ENCODE peak calls at places on chromosomes 5 and 9, in nine cellular contexts. One of them, this sample, is unnamed.

GRCh38 chr9:10255758-10256157 is 357.0 kb downstream of the PTPRD start:
- DNase-seq in right cardiac atrium: no peak
- DNase-seq in testis: no peak
- DNase-seq in IMR-90: no peak
- DNase-seq in breast epithelium: no peak
- DNase-seq in suprapubic skin: no peak
- DNase-seq in upper lobe of right lung: no peak
- DNase-seq in body of pancreas: no peak
- DNase-seq in left lung: no peak
- DNase-seq in this sample: no peak

GRCh38 chr9:84997472-84997871 is 327.9 kb downstream of the NTRK2 start:
- DNase-seq in testis: no peak
- DNase-seq in breast epithelium: no peak
- DNase-seq in body of pancreas: no peak
- DNase-seq in upper lobe of right lung: no peak
- DNase-seq in right cardiac atrium: no peak
- DNase-seq in suprapubic skin: no peak
- DNase-seq in IMR-90: no peak
- DNase-seq in left lung: no peak
- DNase-seq in this sample: no peak

GRCh38 chr9:75130621-75131020 is 42.3 kb downstream of the OSTF1 start:
- DNase-seq in left lung: no peak
- DNase-seq in testis: no peak
- DNase-seq in suprapubic skin: no peak
- DNase-seq in upper lobe of right lung: no peak
- DNase-seq in body of pancreas: no peak
- DNase-seq in right cardiac atrium: no peak
- DNase-seq in IMR-90: peak; percentile 66
- DNase-seq in breast epithelium: no peak
- DNase-seq in this sample: no peak

GRCh38 chr5:164422400-164422799 is 917.0 kb downstream of the MAT2B start:
- DNase-seq in testis: peak; percentile 17
- DNase-seq in body of pancreas: no peak
- DNase-seq in right cardiac atrium: no peak
- DNase-seq in upper lobe of right lung: no peak
- DNase-seq in left lung: no peak
- DNase-seq in IMR-90: peak; percentile 30
- DNase-seq in suprapubic skin: no peak
- DNase-seq in breast epithelium: no peak
- DNase-seq in this sample: no peak

GRCh38 chr9:98732091-98732490 is 23.4 kb upstream of the GABBR2 start:
- DNase-seq in left lung: no peak
- DNase-seq in testis: no peak
- DNase-seq in upper lobe of right lung: no peak
- DNase-seq in right cardiac atrium: no peak
- DNase-seq in IMR-90: no peak
- DNase-seq in body of pancreas: no peak
- DNase-seq in suprapubic skin: no peak
- DNase-seq in breast epithelium: no peak
- DNase-seq in this sample: no peak

GRCh38 chr5:74231697-74232096 is 408.8 kb downstream of the ENC1 start:
- DNase-seq in upper lobe of right lung: no peak
- DNase-seq in testis: no peak
- DNase-seq in right cardiac atrium: no peak
- DNase-seq in body of pancreas: no peak
- DNase-seq in left lung: no peak
- DNase-seq in suprapubic skin: no peak
- DNase-seq in IMR-90: no peak
- DNase-seq in breast epithelium: no peak
- DNase-seq in this sample: no peak

GRCh38 chr5:149729150-149729549 is 960 bp upstream of the PPARGC1B start:
- DNase-seq in upper lobe of right lung: no peak
- DNase-seq in left lung: no peak
- DNase-seq in right cardiac atrium: no peak
- DNase-seq in breast epithelium: no peak
- DNase-seq in suprapubic skin: no peak
- DNase-seq in IMR-90: no peak
- DNase-seq in testis: no peak
- DNase-seq in body of pancreas: no peak
- DNase-seq in this sample: no peak

GRCh38 chr5:97554992-97555981 is 372.2 kb upstream of the RIOK2 start:
- DNase-seq in body of pancreas: no peak
- DNase-seq in right cardiac atrium: no peak
- DNase-seq in IMR-90: peak; percentile 80
- DNase-seq in breast epithelium: no peak
- DNase-seq in testis: no peak
- DNase-seq in suprapubic skin: no peak
- DNase-seq in left lung: no peak
- DNase-seq in upper lobe of right lung: no peak
- DNase-seq in this sample: no peak

DNA sequence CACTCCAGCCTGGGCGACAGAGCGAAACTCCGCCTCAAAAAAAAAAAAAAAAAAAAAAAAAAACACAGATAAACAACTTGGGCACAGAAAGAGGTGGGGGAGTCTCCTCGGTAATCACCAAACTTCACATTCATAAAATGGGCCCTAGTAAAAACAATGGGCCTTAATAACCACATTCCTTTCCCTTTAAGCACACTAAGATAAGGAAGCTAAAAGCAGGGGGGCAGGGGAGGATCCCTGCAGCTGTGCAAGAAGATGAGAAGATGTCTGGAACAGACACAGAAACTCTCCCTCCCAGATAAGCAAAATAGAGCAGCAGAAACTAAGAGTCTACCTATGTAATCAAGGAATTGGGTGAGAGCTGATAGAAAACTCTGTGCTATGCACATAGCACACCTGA is 111.2 kb upstream of the FAM174A start:
- DNase-seq in suprapubic skin: no peak
- DNase-seq in IMR-90: peak; percentile 2
- DNase-seq in upper lobe of right lung: no peak
- DNase-seq in right cardiac atrium: no peak
- DNase-seq in left lung: no peak
- DNase-seq in testis: no peak
- DNase-seq in breast epithelium: no peak
- DNase-seq in body of pancreas: no peak
- DNase-seq in this sample: no peak
- H3K4me1 ChIP-seq in suprapubic skin: no peaks in the 10 kb centered on the region
- H3K4me1 ChIP-seq in IMR-90: no peaks in the 10 kb centered on the region
- H3K4me1 ChIP-seq in upper lobe of right lung: no peaks in the 10 kb centered on the region
- H3K4me1 ChIP-seq in right cardiac atrium: no peaks in the 10 kb centered on the region
- H3K4me1 ChIP-seq in left lung: no peaks in the 10 kb centered on the region
- H3K4me1 ChIP-seq in testis: no peaks in the 10 kb centered on the region
- H3K4me1 ChIP-seq in breast epithelium: no peaks in the 10 kb centered on the region
- H3K4me1 ChIP-seq in body of pancreas: no peaks in the 10 kb centered on the region
- H3K4me1 ChIP-seq in this sample: no peaks in the 10 kb centered on the region

GRCh38 chr5:107389130-107389553 is 281.6 kb downstream of the EFNA5 start:
- DNase-seq in suprapubic skin: no peak
- DNase-seq in right cardiac atrium: no peak
- DNase-seq in left lung: no peak
- DNase-seq in upper lobe of right lung: no peak
- DNase-seq in body of pancreas: no peak
- DNase-seq in testis: no peak
- DNase-seq in IMR-90: peak; percentile 54
- DNase-seq in breast epithelium: no peak
- DNase-seq in this sample: no peak
- H3K4me3 ChIP-seq in suprapubic skin: no peak overlapping the region
- H3K4me3 ChIP-seq in right cardiac atrium: no peak overlapping the region
- H3K4me3 ChIP-seq in left lung: no peak overlapping the region
- H3K4me3 ChIP-seq in upper lobe of right lung: no peak overlapping the region
- H3K4me3 ChIP-seq in body of pancreas: no peak overlapping the region
- H3K4me3 ChIP-seq in testis: no peak overlapping the region
- H3K4me3 ChIP-seq in IMR-90: no peak overlapping the region
- H3K4me3 ChIP-seq in breast epithelium: no peak overlapping the region
- H3K4me3 ChIP-seq in this sample: no peak overlapping the region

GRCh38 chr5:148335259-148335658 is at the start of gene SPINK9:
- DNase-seq in body of pancreas: no peak
- DNase-seq in right cardiac atrium: no peak
- DNase-seq in testis: no peak
- DNase-seq in upper lobe of right lung: no peak
- DNase-seq in left lung: no peak
- DNase-seq in suprapubic skin: no peak
- DNase-seq in IMR-90: no peak
- DNase-seq in breast epithelium: no peak
- DNase-seq in this sample: no peak
- H3K4me1 ChIP-seq in body of pancreas: no peaks in the 10 kb centered on the region
- H3K4me1 ChIP-seq in right cardiac atrium: no peaks in the 10 kb centered on the region
- H3K4me1 ChIP-seq in testis: no peaks in the 10 kb centered on the region
- H3K4me1 ChIP-seq in upper lobe of right lung: no peaks in the 10 kb centered on the region
- H3K4me1 ChIP-seq in left lung: no peaks in the 10 kb centered on the region
- H3K4me1 ChIP-seq in suprapubic skin: no peaks in the 10 kb centered on the region
- H3K4me1 ChIP-seq in IMR-90: no peaks in the 10 kb centered on the region
- H3K4me1 ChIP-seq in breast epithelium: no peaks in the 10 kb centered on the region
- H3K4me1 ChIP-seq in this sample: no peaks in the 10 kb centered on the region

GRCh38 chr5:124650960-124651662 is 95.3 kb downstream of the ZNF608 start:
- DNase-seq in testis: no peak
- DNase-seq in upper lobe of right lung: no peak
- DNase-seq in IMR-90: peak; percentile 84
- DNase-seq in suprapubic skin: no peak
- DNase-seq in left lung: no peak
- DNase-seq in right cardiac atrium: no peak
- DNase-seq in body of pancreas: no peak
- DNase-seq in breast epithelium: no peak
- DNase-seq in this sample: no peak
- H3K4me3 ChIP-seq in testis: peak overlapping the region; percentile 68
- H3K4me3 ChIP-seq in upper lobe of right lung: peak overlapping the region; percentile 55
- H3K4me3 ChIP-seq in IMR-90: peak overlapping the region; percentile 51
- H3K4me3 ChIP-seq in suprapubic skin: peak overlapping the region; percentile 57
- H3K4me3 ChIP-seq in left lung: peak overlapping the region; percentile 42
- H3K4me3 ChIP-seq in right cardiac atrium: peak overlapping the region; percentile 44
- H3K4me3 ChIP-seq in body of pancreas: peak overlapping the region; percentile 59
- H3K4me3 ChIP-seq in breast epithelium: peak overlapping the region; percentile 72
- H3K4me3 ChIP-seq in this sample: peak overlapping the region; percentile 65

GRCh38 chr5:142821733-142822487 is 51.7 kb downstream of the ARHGAP26 start:
- DNase-seq in left lung: no peak
- DNase-seq in suprapubic skin: no peak
- DNase-seq in testis: no peak
- DNase-seq in upper lobe of right lung: no peak
- DNase-seq in breast epithelium: no peak
- DNase-seq in IMR-90: peak; percentile 93
- DNase-seq in right cardiac atrium: no peak
- DNase-seq in body of pancreas: no peak
- DNase-seq in this sample: no peak

GRCh38 chr5:142819816-142820215 is 49.6 kb downstream of the ARHGAP26 start:
- DNase-seq in left lung: no peak
- DNase-seq in breast epithelium: no peak
- DNase-seq in right cardiac atrium: no peak
- DNase-seq in body of pancreas: no peak
- DNase-seq in IMR-90: peak; percentile 57
- DNase-seq in testis: no peak
- DNase-seq in upper lobe of right lung: no peak
- DNase-seq in suprapubic skin: no peak
- DNase-seq in this sample: no peak

GRCh38 chr5:142821027-142821732 is 51.0 kb downstream of the ARHGAP26 start:
- DNase-seq in right cardiac atrium: no peak
- DNase-seq in testis: no peak
- DNase-seq in IMR-90: no peak
- DNase-seq in upper lobe of right lung: no peak
- DNase-seq in breast epithelium: no peak
- DNase-seq in suprapubic skin: no peak
- DNase-seq in left lung: no peak
- DNase-seq in body of pancreas: no peak
- DNase-seq in this sample: no peak

GRCh38 chr5:142819292-142819691 is 49.1 kb downstream of the ARHGAP26 start:
- DNase-seq in left lung: no peak
- DNase-seq in body of pancreas: no peak
- DNase-seq in testis: no peak
- DNase-seq in right cardiac atrium: no peak
- DNase-seq in suprapubic skin: no peak
- DNase-seq in IMR-90: no peak
- DNase-seq in upper lobe of right lung: no peak
- DNase-seq in breast epithelium: no peak
- DNase-seq in this sample: no peak

GRCh38 chr5:142820447-142820846 is 50.3 kb downstream of the ARHGAP26 start:
- DNase-seq in upper lobe of right lung: no peak
- DNase-seq in testis: no peak
- DNase-seq in left lung: no peak
- DNase-seq in breast epithelium: no peak
- DNase-seq in suprapubic skin: no peak
- DNase-seq in right cardiac atrium: no peak
- DNase-seq in IMR-90: no peak
- DNase-seq in body of pancreas: no peak
- DNase-seq in this sample: no peak
- H3K4me1 ChIP-seq in upper lobe of right lung: peaks cover 39% of the 10 kb centered on the region
- H3K4me1 ChIP-seq in testis: peaks cover 47% of the 10 kb centered on the region
- H3K4me1 ChIP-seq in left lung: peaks cover 91% of the 10 kb centered on the region
- H3K4me1 ChIP-seq in breast epithelium: peaks cover 19% of the 10 kb centered on the region
- H3K4me1 ChIP-seq in suprapubic skin: peaks cover 71% of the 10 kb centered on the region
- H3K4me1 ChIP-seq in right cardiac atrium: peaks cover 40% of the 10 kb centered on the region
- H3K4me1 ChIP-seq in IMR-90: peaks cover 21% of the 10 kb centered on the region
- H3K4me1 ChIP-seq in body of pancreas: peaks cover 37% of the 10 kb centered on the region
- H3K4me1 ChIP-seq in this sample: peaks cover 50% of the 10 kb centered on the region

DNA sequence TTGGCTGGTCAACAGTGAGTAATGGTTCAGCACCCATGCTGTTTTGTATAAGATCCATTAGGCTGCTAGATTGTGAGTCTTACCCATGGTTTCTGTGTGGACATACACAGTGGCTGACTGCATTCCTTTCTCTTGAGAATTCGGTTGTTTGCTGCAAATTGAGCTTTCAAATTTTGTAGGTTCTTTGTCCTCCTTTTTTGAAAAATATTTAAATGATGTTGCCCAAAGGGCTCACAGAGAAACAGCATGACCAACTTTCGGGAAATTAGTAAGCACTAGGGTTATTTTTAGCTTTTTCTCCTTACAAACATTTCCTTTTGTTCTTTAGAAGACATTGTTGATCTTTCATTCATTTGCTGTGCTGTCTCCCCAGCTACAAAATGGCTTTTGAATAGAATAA is 79.3 kb downstream of the NLN start:
- DNase-seq in upper lobe of right lung: no peak
- DNase-seq in testis: no peak
- DNase-seq in IMR-90: peak; percentile 77
- DNase-seq in breast epithelium: no peak
- DNase-seq in left lung: no peak
- DNase-seq in right cardiac atrium: no peak
- DNase-seq in suprapubic skin: no peak
- DNase-seq in body of pancreas: no peak
- DNase-seq in this sample: no peak
- H3K4me3 ChIP-seq in upper lobe of right lung: no peak overlapping the region
- H3K4me3 ChIP-seq in testis: no peak overlapping the region
- H3K4me3 ChIP-seq in IMR-90: no peak overlapping the region
- H3K4me3 ChIP-seq in breast epithelium: no peak overlapping the region
- H3K4me3 ChIP-seq in left lung: no peak overlapping the region
- H3K4me3 ChIP-seq in right cardiac atrium: no peak overlapping the region
- H3K4me3 ChIP-seq in suprapubic skin: no peak overlapping the region
- H3K4me3 ChIP-seq in body of pancreas: no peak overlapping the region
- H3K4me3 ChIP-seq in this sample: no peak overlapping the region

GRCh38 chr9:130843049-130843908 is 8.2 kb downstream of the ABL1 start:
- DNase-seq in left lung: no peak
- DNase-seq in testis: no peak
- DNase-seq in IMR-90: no peak
- DNase-seq in suprapubic skin: no peak
- DNase-seq in body of pancreas: no peak
- DNase-seq in right cardiac atrium: no peak
- DNase-seq in breast epithelium: no peak
- DNase-seq in upper lobe of right lung: no peak
- DNase-seq in this sample: no peak
- H3K4me1 ChIP-seq in left lung: peaks cover 66% of the 10 kb centered on the region
- H3K4me1 ChIP-seq in testis: peaks cover 52% of the 10 kb centered on the region
- H3K4me1 ChIP-seq in IMR-90: peaks cover 37% of the 10 kb centered on the region
- H3K4me1 ChIP-seq in suprapubic skin: peaks cover 76% of the 10 kb centered on the region
- H3K4me1 ChIP-seq in body of pancreas: peaks cover 58% of the 10 kb centered on the region
- H3K4me1 ChIP-seq in right cardiac atrium: peaks cover 31% of the 10 kb centered on the region
- H3K4me1 ChIP-seq in breast epithelium: peaks cover 13% of the 10 kb centered on the region
- H3K4me1 ChIP-seq in upper lobe of right lung: peaks cover 71% of the 10 kb centered on the region
- H3K4me1 ChIP-seq in this sample: peaks cover 98% of the 10 kb centered on the region